ENCODE peak calls at places on chromosomes 16 and 17, in four cellular contexts. A is nephron progenitor cell; M is CD4-positive, alpha-beta T cell; Z is stimulated activated CD4-positive, alpha-beta T cell treated with anti-CD3 and anti-CD28 coated beads, TNF-alpha, amount 100 ng/mL, for 48 hours. C is an unnamed sample.

GRCh38 chr16:57388359-57389086 is 16.0 kb upstream of the CCL17 start:
- DNase-seq in A (no peak), M (no peak), Z (no peak), C (no peak)

GRCh38 chr17:29084476-29085148 is 41.7 kb downstream of the PIPOX start:
- DNase-seq in A (peak), M (no peak), Z (no peak), C (no peak)

GRCh38 chr17:76268015-76268749 is 3.0 kb downstream of the UBALD2 start:
- DNase-seq in A (no peak), M (peak), Z (peak), C (peak)

GRCh38 chr16:88005148-88005547 is 53.9 kb downstream of the BANP start:
- DNase-seq in A (peak), M (no peak), Z (no peak), C (no peak)

GRCh38 chr17:57086069-57086930 is 1.3 kb downstream of the AKAP1 start:
- DNase-seq in A (peak), M (no peak), Z (peak), C (no peak)

GRCh38 chr16:86252596-86252995 is 257.7 kb upstream of the FOXF1 start:
- DNase-seq in A (peak), M (no peak), Z (no peak), C (no peak)

GRCh38 chr17:31534223-31534888 is 142.9 kb downstream of the RAB11FIP4 start:
- DNase-seq in A (no peak), M (no peak), Z (no peak), C (no peak)

GRCh38 chr17:9274119-9274445 is 252.8 kb downstream of the NTN1 start:
- DNase-seq in A (no peak), M (no peak), Z (peak), C (no peak)

GRCh38 chr16:58102665-58103427 is 26.3 kb downstream of the CFAP20 start:
- DNase-seq in A (no peak), M (no peak), Z (no peak), C (no peak)

GRCh38 chr17:7850970-7851437 is 3.9 kb upstream of the TMEM88 start:
- DNase-seq in A (no peak), M (no peak), Z (no peak), C (no peak)

GRCh38 chr16:89581045-89581695 is 5.6 kb downstream of the CPNE7 start:
- DNase-seq in A (no peak), M (no peak), Z (no peak), C (no peak)

GRCh38 chr17:17051791-17052461 is 9.7 kb downstream of the MPRIP start:
- DNase-seq in A (no peak), M (no peak), Z (no peak), C (no peak)

GRCh38 chr16:11526921-11527320 is 59.8 kb downstream of the LITAF start:
- DNase-seq in A (peak), M (no peak), Z (no peak), C (no peak)

GRCh38 chr16:15963307-15963910 is 14.0 kb downstream of the ABCC1 start:
- DNase-seq in A (no peak), M (no peak), Z (no peak), C (no peak)

GRCh38 chr17:70060415-70060814 is 14.6 kb upstream of the KCNJ16 start:
- DNase-seq in A (no peak), M (no peak), Z (no peak), C (no peak)

GRCh38 chr16:74743045-74743667 is 31.5 kb downstream of the FA2H start:
- DNase-seq in A (no peak), M (no peak), Z (no peak), C (no peak)

GRCh38 chr17:30021708-30022317 is 80.4 kb downstream of the EFCAB5 start:
- DNase-seq in A (peak), M (peak), Z (peak), C (peak)